ENCODE peak calls at places on chromosomes 2 and 18, in four cellular contexts. Y, U, H and D are unnamed samples.

GRCh38 chr2:227163998-227164744 is at the start of the genes COL4A3 and COL4A4:
- DNase-seq in Y (no peak), U (no peak), H (peak), D (no peak)

GRCh38 chr2:172672999-172673726 is 62.5 kb upstream of the RAPGEF4 start:
- DNase-seq in Y (no peak), U (no peak), H (peak), D (peak)

GRCh38 chr2:58239243-58239642 is 1.9 kb downstream of the FANCL start:
- DNase-seq in Y (no peak), U (no peak), H (no peak), D (no peak)

GRCh38 chr18:24544141-24544498 is 83.7 kb downstream of the HRH4 start:
- DNase-seq in Y (peak), U (peak), H (peak), D (peak)

GRCh38 chr2:226690471-226691024 is 109.1 kb downstream of the IRS1 start:
- DNase-seq in Y (no peak), U (no peak), H (no peak), D (no peak)

GRCh38 chr18:49725809-49726514 is 87.4 kb downstream of the ACAA2 start:
- DNase-seq in Y (peak), U (peak), H (peak), D (peak)

GRCh38 chr2:119487434-119488244 is 36.6 kb downstream of the SCTR start:
- DNase-seq in Y (peak), U (no peak), H (peak), D (no peak)

GRCh38 chr2:18545384-18545783 is 15.1 kb downstream of the RDH14 start:
- DNase-seq in Y (no peak), U (no peak), H (no peak), D (peak)

GRCh38 chr2:239363946-239364637 is 36.7 kb downstream of the HDAC4 start:
- DNase-seq in Y (no peak), U (no peak), H (no peak), D (no peak)

GRCh38 chr2:144518744-144519596 is 949 bp downstream of the ZEB2 start:
- DNase-seq in Y (no peak), U (no peak), H (no peak), D (peak)

GRCh38 chr2:144519597-144519933 is 354 bp downstream of the ZEB2 start:
- DNase-seq in Y (no peak), U (no peak), H (no peak), D (no peak)

GRCh38 chr2:144521702-144522101 is 1.8 kb upstream of the ZEB2 start:
- DNase-seq in Y (no peak), U (no peak), H (no peak), D (no peak)

GRCh38 chr2:144519934-144520717 is at the start of gene ZEB2:
- DNase-seq in Y (peak), U (peak), H (peak), D (peak)

DNA sequence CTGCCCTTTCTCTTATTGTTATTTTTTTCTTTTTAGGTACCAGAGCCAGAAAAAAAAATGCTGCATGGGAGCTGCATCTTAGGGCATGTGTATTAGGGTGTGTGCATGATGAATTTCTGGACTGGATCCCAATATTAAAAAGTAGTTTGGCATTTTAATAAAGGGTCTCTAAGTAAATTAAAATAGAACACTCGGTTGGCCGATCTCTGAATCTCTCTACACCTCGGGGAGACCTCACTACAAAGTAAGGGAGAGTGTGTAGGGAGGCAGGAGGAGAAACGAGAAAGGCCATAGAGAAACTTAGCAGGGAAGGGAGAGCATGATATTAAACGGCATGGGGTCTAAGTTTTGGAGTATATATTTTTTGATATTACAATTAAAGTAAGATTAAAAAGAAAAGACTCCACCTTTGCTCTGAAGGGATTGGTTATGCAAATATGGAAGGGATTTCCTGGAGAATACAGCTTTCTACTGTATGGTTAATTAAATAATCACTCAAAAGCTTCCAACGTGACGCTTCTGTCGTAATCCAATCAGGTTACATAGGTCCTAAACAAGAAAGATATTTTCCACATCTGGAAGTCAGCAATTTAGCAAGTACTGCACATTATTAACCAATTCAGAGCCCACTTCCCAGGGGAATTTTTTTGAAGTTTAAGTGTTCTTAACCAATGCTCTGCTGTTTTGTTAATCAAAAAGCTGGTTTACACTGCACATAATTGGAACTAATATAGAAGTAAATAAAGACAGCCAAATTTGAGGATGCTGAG is 984 bp upstream of the ZEB2 start:
- DNase-seq in Y (no peak), U (no peak), H (no peak), D (peak)
- H3K4me3 ChIP-seq in Y (no peak), U (no peak), H (peak), D (peak)

GRCh38 chr2:166413255-166413654 is 37.5 kb upstream of the SCN9A start:
- DNase-seq in Y (no peak), U (no peak), H (no peak), D (no peak)

GRCh38 chr2:166405569-166405926 is 29.8 kb upstream of the SCN9A start:
- DNase-seq in Y (no peak), U (no peak), H (no peak), D (no peak)

GRCh38 chr2:166406374-166406773 is 30.6 kb upstream of the SCN9A start:
- DNase-seq in Y (no peak), U (no peak), H (no peak), D (no peak)

GRCh38 chr2:166411473-166412230 is 35.9 kb upstream of the SCN9A start:
- DNase-seq in Y (no peak), U (no peak), H (peak), D (no peak)

DNA sequence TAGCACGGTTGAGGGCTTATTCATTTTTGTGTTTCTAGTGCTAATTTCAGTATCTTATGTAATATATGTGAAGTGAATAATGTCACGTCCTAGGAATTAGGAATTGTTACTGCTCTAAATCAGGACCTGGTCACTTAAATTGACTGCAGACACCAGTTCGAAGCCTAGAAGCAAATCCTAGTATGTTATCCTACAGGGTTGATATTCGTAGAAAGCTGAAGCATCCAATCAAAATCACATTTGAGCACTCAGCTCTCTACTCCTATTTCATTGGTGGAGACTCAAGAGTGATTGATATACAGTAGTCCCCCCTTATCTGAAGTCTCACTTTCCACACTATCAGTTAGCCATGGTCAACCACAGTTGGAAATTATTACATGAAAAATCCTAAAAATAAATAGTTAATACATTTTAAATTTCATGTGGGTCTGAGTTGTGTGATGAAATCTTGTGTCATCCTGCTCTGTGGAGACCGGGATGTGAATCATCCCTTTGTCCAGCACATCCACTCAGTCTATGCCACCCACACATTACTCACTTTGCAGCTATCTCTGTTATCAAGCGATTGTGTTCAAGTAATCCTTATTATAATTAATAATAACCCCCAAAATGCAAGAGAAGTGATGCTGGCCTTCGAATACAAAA is 35.2 kb upstream of the SCN9A start:
- DNase-seq in Y (peak), U (no peak), H (peak), D (peak)
- TF ChIP-seq MYC in Y (no peak), U (no peak), H (no peak), D (no peak)

DNA sequence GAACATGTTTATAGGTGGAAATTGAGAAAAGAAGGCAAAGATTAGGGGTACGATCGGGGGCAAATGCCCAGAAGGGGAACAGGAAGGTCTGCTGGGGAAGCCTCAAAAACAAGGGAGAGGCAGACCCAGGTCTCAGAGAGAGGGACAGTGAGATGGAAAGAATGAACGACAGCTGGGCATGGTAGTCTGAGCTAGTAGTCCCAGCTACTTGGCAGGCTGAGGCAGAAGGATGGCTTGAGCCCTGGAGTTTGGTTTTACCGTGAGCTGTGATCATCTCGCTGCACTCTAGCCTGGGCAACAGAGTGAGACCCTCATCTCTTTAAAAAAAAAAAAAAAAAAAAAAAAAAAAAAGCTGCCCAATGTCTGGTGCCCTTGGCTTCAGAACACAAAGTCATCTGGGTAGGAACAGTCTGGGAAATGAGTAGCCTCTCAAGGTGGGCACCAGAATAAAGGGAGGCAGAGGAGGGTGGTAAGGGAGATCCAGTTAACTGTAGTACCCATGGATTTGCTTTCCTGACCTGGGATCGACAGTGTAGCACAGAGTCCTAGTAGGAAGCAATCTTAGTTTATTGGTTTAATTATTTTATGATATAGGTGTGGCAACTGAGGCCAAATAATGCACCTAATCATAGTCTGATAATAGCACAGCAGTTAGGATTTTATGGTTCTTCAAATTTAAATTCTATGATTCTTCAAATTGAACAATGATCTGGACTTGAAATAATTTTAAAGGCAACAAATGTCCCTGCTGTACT is 3.5 kb downstream of the RRM2 start:
- DNase-seq in Y (no peak), U (no peak), H (no peak), D (no peak)
- H3K27ac ChIP-seq in Y (no peak), U (no peak), H (no peak), D (no peak)

GRCh38 chr2:196201229-196201998 is 30.0 kb upstream of the STK17B start:
- DNase-seq in Y (no peak), U (no peak), H (no peak), D (peak)
- H3K4me3 ChIP-seq in Y (no peak), U (no peak), H (no peak), D (no peak)

DNA sequence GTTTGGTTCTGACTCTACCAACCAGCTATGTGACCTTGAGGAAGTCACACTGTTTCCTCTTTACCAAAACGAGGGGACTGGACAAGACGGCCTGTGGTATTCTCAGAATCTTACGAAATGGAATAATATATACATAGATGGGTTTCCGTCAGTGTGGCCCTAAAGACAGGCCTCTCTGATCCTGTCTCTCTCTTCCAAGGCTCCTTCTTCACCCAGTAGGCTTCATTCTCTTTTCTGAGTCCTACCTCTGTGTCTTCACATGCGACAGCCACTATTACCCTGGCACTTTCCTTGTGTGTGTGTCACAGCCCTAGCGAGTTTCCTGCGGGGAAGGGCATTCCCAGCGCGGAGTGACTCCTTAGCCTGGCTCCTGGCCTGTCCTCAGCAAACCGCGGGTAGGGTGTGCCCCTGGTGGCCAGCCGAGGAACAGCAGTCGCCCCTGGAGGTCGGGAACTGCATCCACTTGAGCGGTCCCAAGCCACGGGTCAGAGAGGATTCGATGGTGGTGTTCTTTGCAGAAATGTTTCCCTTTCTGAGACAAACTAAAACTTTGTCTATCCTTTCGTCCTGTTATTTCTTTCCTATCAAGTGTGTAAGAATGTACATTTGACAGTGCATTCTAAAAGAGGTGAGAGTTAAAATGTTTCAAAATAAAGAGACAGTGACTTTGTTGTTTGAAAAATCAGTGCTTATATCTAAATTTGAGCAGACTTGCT is 63.3 kb downstream of the RAB31 start:
- DNase-seq in Y (peak), U (peak), H (peak), D (peak)
- TF ChIP-seq MYC in Y (no peak), U (no peak), H (no peak), D (no peak)

GRCh38 chr2:146547236-146547635 is 1297.6 kb upstream of the ACVR2A start:
- DNase-seq in Y (no peak), U (no peak), H (no peak), D (peak)
- H3K27ac ChIP-seq in Y (no peak), U (no peak), H (no peak), D (no peak)

DNA sequence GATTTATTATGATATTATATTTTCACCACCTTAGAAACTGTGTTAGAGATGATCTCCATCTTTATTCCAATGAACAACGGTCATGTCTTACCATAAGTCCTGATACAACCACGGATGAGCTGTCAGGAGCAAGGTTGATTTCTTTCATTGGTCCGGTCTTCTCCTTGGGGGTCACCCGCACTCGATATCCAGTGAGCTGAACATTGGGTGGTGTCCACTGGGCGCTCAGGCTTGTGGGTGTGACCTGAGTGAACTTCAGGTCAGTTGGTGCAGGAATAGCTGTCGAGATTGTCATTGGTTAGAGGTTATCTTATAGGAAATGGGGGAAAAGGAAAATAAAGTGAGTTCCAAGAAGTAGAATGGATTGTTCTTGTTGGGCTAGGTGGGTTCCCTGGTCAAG is 56.8 kb downstream of the FN1 start:
- DNase-seq in Y (no peak), U (no peak), H (no peak), D (no peak)
- H3K4me3 ChIP-seq in Y (no peak), U (no peak), H (no peak), D (no peak)

GRCh38 chr2:48435909-48436308 is 94.0 kb upstream of the STON1 start:
- DNase-seq in Y (no peak), U (no peak), H (no peak), D (no peak)
- TF ChIP-seq MYC in Y (no peak), U (no peak), H (no peak), D (no peak)

GRCh38 chr2:169980001-169980400 is 152.7 kb downstream of the UBR3 start:
- DNase-seq in Y (no peak), U (no peak), H (no peak), D (no peak)

GRCh38 chr2:169976335-169976851 is 149.1 kb downstream of the UBR3 start:
- DNase-seq in Y (no peak), U (no peak), H (no peak), D (no peak)

GRCh38 chr2:169979025-169979424 is 151.8 kb downstream of the UBR3 start:
- DNase-seq in Y (no peak), U (no peak), H (no peak), D (no peak)

GRCh38 chr2:169977510-169977909 is 150.3 kb downstream of the UBR3 start:
- DNase-seq in Y (no peak), U (no peak), H (no peak), D (no peak)

DNA sequence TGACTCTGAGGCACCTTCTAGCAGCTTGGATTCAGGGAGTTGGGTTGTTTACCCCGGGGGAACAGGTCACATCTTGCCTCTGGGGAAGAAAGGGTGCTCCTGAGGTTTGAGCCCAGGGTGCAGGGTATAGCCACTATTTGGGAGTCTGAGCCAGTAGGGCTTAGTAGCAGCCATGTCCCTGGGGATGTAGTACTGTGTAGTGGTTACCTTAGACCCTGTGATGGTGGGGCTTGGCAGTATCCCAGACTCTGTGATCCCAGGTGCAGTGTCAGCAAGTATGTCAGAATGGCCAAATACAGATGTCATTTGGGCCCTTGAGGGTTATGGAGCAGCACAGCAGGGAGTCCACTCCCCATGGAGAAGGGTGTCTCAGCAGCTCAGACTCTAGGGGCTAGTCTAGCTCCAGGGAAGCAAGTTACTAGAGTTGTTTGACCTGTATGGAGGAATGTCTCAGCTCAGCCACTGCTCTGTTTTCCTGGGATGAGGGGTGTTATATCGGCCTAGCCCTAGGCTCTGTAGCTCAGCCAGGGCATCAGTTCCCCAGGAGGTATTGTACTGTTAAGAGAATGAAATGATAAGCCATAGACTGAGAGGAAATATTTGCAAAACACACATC is 151.3 kb downstream of the UBR3 start:
- DNase-seq in Y (no peak), U (no peak), H (no peak), D (no peak)
- H3K27ac ChIP-seq in Y (no peak), U (no peak), H (no peak), D (no peak)